ENCODE peak calls at places on chromosomes 13 and 19, in four cellular contexts. One of them, this sample, is unnamed.

GRCh38 chr13:32264407-32264806 is 50.8 kb downstream of the ZAR1L start:
- DNase-seq in Right ventricle myocardium superior: peak; percentile 65
- DNase-seq in HT-29: no peak
- DNase-seq in HCEC 1CT: peak; percentile 56
- DNase-seq in this sample: no peak

GRCh38 chr13:94140027-94140426 is 339.5 kb downstream of the DCT start:
- DNase-seq in Right ventricle myocardium superior: no peak
- DNase-seq in HT-29: no peak
- DNase-seq in HCEC 1CT: no peak
- DNase-seq in this sample: no peak

GRCh38 chr19:2727640-2727944 is 6.4 kb upstream of the DIRAS1 start:
- DNase-seq in Right ventricle myocardium superior: peak; percentile 5
- DNase-seq in HT-29: no peak
- DNase-seq in HCEC 1CT: no peak
- DNase-seq in this sample: no peak

GRCh38 chr19:43624933-43625332 is 5.5 kb upstream of the ZNF428 start:
- DNase-seq in Right ventricle myocardium superior: peak; percentile 75
- DNase-seq in HT-29: peak; percentile 96
- DNase-seq in HCEC 1CT: no peak
- DNase-seq in this sample: peak; percentile 91

GRCh38 chr19:5154129-5154798 is 185.4 kb downstream of the KDM4B start:
- DNase-seq in Right ventricle myocardium superior: peak; percentile 47
- DNase-seq in HT-29: peak; percentile 39
- DNase-seq in HCEC 1CT: peak; percentile 7
- DNase-seq in this sample: peak; percentile 37

GRCh38 chr13:62320129-62320724 is 904.6 kb upstream of the PCDH20 start:
- DNase-seq in Right ventricle myocardium superior: no peak
- DNase-seq in HT-29: peak; percentile 72
- DNase-seq in HCEC 1CT: no peak
- DNase-seq in this sample: peak; percentile 47

GRCh38 chr19:13208131-13208963 is 58.1 kb downstream of the IER2 start:
- DNase-seq in Right ventricle myocardium superior: peak; percentile 55
- DNase-seq in HT-29: no peak
- DNase-seq in HCEC 1CT: peak; percentile 45
- DNase-seq in this sample: no peak

GRCh38 chr13:59424661-59425060 is 739.1 kb downstream of the DIAPH3 start:
- DNase-seq in Right ventricle myocardium superior: no peak
- DNase-seq in HT-29: no peak
- DNase-seq in HCEC 1CT: peak; percentile 6
- DNase-seq in this sample: no peak

GRCh38 chr13:72097568-72097967 is 230.6 kb upstream of the DACH1 start:
- DNase-seq in Right ventricle myocardium superior: no peak
- DNase-seq in HT-29: no peak
- DNase-seq in HCEC 1CT: no peak
- DNase-seq in this sample: no peak

GRCh38 chr19:36409841-36410240 is 8.6 kb downstream of the ZFP82 start:
- DNase-seq in Right ventricle myocardium superior: no peak
- DNase-seq in HT-29: no peak
- DNase-seq in HCEC 1CT: no peak
- DNase-seq in this sample: no peak

GRCh38 chr19:48635263-48635965 is 1.8 kb downstream of the DBP start:
- DNase-seq in Right ventricle myocardium superior: peak; percentile 79
- DNase-seq in HT-29: peak; percentile 73
- DNase-seq in HCEC 1CT: no peak
- DNase-seq in this sample: peak; percentile 89

GRCh38 chr19:46381746-46382345 is 31.5 kb downstream of the CCDC8 start:
- DNase-seq in Right ventricle myocardium superior: no peak
- DNase-seq in HT-29: no peak
- DNase-seq in HCEC 1CT: no peak
- DNase-seq in this sample: no peak

GRCh38 chr19:55484571-55485438 is at the start of gene NAT14:
- DNase-seq in Right ventricle myocardium superior: peak; percentile 64
- DNase-seq in HT-29: peak; percentile 71
- DNase-seq in HCEC 1CT: peak; percentile 40
- DNase-seq in this sample: peak; percentile 78

GRCh38 chr13:98411617-98412310 is 165.1 kb downstream of the STK24 start:
- DNase-seq in Right ventricle myocardium superior: peak; percentile 73
- DNase-seq in HT-29: no peak
- DNase-seq in HCEC 1CT: no peak
- DNase-seq in this sample: no peak

GRCh38 chr19:2253106-2254051 is 2.8 kb downstream of the JSRP1 start:
- DNase-seq in Right ventricle myocardium superior: no peak
- DNase-seq in HT-29: no peak
- DNase-seq in HCEC 1CT: no peak
- DNase-seq in this sample: no peak

GRCh38 chr19:18368504-18369222 is 17.3 kb upstream of the GDF15 start:
- DNase-seq in Right ventricle myocardium superior: no peak
- DNase-seq in HT-29: no peak
- DNase-seq in HCEC 1CT: no peak
- DNase-seq in this sample: no peak

GRCh38 chr13:44406617-44407016 is 33.0 kb downstream of the SERP2 start:
- DNase-seq in Right ventricle myocardium superior: no peak
- DNase-seq in HT-29: no peak
- DNase-seq in HCEC 1CT: no peak
- DNase-seq in this sample: no peak

GRCh38 chr19:1073063-1073955 is 6.3 kb downstream of the ARHGAP45 start:
- DNase-seq in Right ventricle myocardium superior: no peak
- DNase-seq in HT-29: no peak
- DNase-seq in HCEC 1CT: no peak
- DNase-seq in this sample: no peak

GRCh38 chr13:44869167-44869566 is 120.1 kb downstream of the NUFIP1 start:
- DNase-seq in Right ventricle myocardium superior: no peak
- DNase-seq in HT-29: no peak
- DNase-seq in HCEC 1CT: no peak
- DNase-seq in this sample: no peak

GRCh38 chr13:86174632-86175031 is 375.4 kb upstream of the SLITRK6 start:
- DNase-seq in Right ventricle myocardium superior: no peak
- DNase-seq in HT-29: no peak
- DNase-seq in HCEC 1CT: peak; percentile 9
- DNase-seq in this sample: no peak

This sample was measured in erythroblast.